ENCODE peak calls at places on chromosomes 2 and 18, in five cellular contexts. One of them, this sample, is unnamed.

GRCh38 chr2:197804758-197805597 is 585 bp downstream of the PLCL1 start:
- DNase-seq in GM23338: peak; percentile 57
- DNase-seq in activated CD8-positive, alpha-beta T cell treated with anti-CD3 and anti-CD28 coated beads for 36 hours: peak; percentile 47
- DNase-seq in fibroblast of mammary gland: no peak
- DNase-seq in colonic mucosa: peak; percentile 29
- DNase-seq in this sample: peak; percentile 64

GRCh38 chr18:29892960-29893558 is 1149.5 kb downstream of the DSC3 start:
- DNase-seq in GM23338: peak; percentile 39
- DNase-seq in activated CD8-positive, alpha-beta T cell treated with anti-CD3 and anti-CD28 coated beads for 36 hours: no peak
- DNase-seq in fibroblast of mammary gland: peak; percentile 17
- DNase-seq in colonic mucosa: no peak
- DNase-seq in this sample: no peak

GRCh38 chr18:46596119-46596518 is 60.9 kb downstream of the LOXHD1 start:
- DNase-seq in GM23338: no peak
- DNase-seq in activated CD8-positive, alpha-beta T cell treated with anti-CD3 and anti-CD28 coated beads for 36 hours: no peak
- DNase-seq in fibroblast of mammary gland: no peak
- DNase-seq in colonic mucosa: no peak
- DNase-seq in this sample: no peak

GRCh38 chr2:41504532-41504931 is 543.3 kb upstream of the PKDCC start:
- DNase-seq in GM23338: no peak
- DNase-seq in activated CD8-positive, alpha-beta T cell treated with anti-CD3 and anti-CD28 coated beads for 36 hours: no peak
- DNase-seq in fibroblast of mammary gland: no peak
- DNase-seq in colonic mucosa: no peak
- DNase-seq in this sample: no peak

GRCh38 chr2:26606847-26607190 is 34.3 kb downstream of the CIB4 start:
- DNase-seq in GM23338: no peak
- DNase-seq in activated CD8-positive, alpha-beta T cell treated with anti-CD3 and anti-CD28 coated beads for 36 hours: no peak
- DNase-seq in fibroblast of mammary gland: no peak
- DNase-seq in colonic mucosa: no peak
- DNase-seq in this sample: peak; percentile 60

GRCh38 chr2:221102896-221103688 is 469.0 kb downstream of the EPHA4 start:
- DNase-seq in GM23338: no peak
- DNase-seq in activated CD8-positive, alpha-beta T cell treated with anti-CD3 and anti-CD28 coated beads for 36 hours: no peak
- DNase-seq in fibroblast of mammary gland: no peak
- DNase-seq in colonic mucosa: no peak
- DNase-seq in this sample: no peak

GRCh38 chr18:49137585-49137984 is 186.8 kb upstream of the SMAD7 start:
- DNase-seq in GM23338: no peak
- DNase-seq in activated CD8-positive, alpha-beta T cell treated with anti-CD3 and anti-CD28 coated beads for 36 hours: no peak
- DNase-seq in fibroblast of mammary gland: no peak
- DNase-seq in colonic mucosa: no peak
- DNase-seq in this sample: no peak

GRCh38 chr2:237156131-237156856 is 70.6 kb downstream of the COPS8 start:
- DNase-seq in GM23338: no peak
- DNase-seq in activated CD8-positive, alpha-beta T cell treated with anti-CD3 and anti-CD28 coated beads for 36 hours: peak; percentile 78
- DNase-seq in fibroblast of mammary gland: peak; percentile 96
- DNase-seq in colonic mucosa: no peak
- DNase-seq in this sample: no peak

GRCh38 chr2:144137705-144138428 is 382.1 kb downstream of the ZEB2 start:
- DNase-seq in GM23338: no peak
- DNase-seq in activated CD8-positive, alpha-beta T cell treated with anti-CD3 and anti-CD28 coated beads for 36 hours: no peak
- DNase-seq in fibroblast of mammary gland: peak; percentile 11
- DNase-seq in colonic mucosa: no peak
- DNase-seq in this sample: no peak

GRCh38 chr2:172664766-172665165 is 70.9 kb upstream of the RAPGEF4 start:
- DNase-seq in GM23338: no peak
- DNase-seq in activated CD8-positive, alpha-beta T cell treated with anti-CD3 and anti-CD28 coated beads for 36 hours: no peak
- DNase-seq in fibroblast of mammary gland: no peak
- DNase-seq in colonic mucosa: no peak
- DNase-seq in this sample: no peak

GRCh38 chr2:205148756-205149155 is 533.5 kb upstream of the NRP2 start:
- DNase-seq in GM23338: no peak
- DNase-seq in activated CD8-positive, alpha-beta T cell treated with anti-CD3 and anti-CD28 coated beads for 36 hours: no peak
- DNase-seq in fibroblast of mammary gland: peak; percentile 15
- DNase-seq in colonic mucosa: no peak
- DNase-seq in this sample: no peak

GRCh38 chr2:173355132-173355865 is 627 bp downstream of the CDCA7 start:
- DNase-seq in GM23338: peak; percentile 85
- DNase-seq in activated CD8-positive, alpha-beta T cell treated with anti-CD3 and anti-CD28 coated beads for 36 hours: peak; percentile 69
- DNase-seq in fibroblast of mammary gland: peak; percentile 58
- DNase-seq in colonic mucosa: peak; percentile 63
- DNase-seq in this sample: peak; percentile 56

GRCh38 chr18:61335737-61336555 is 2.7 kb downstream of the CDH20 start:
- DNase-seq in GM23338: no peak
- DNase-seq in activated CD8-positive, alpha-beta T cell treated with anti-CD3 and anti-CD28 coated beads for 36 hours: no peak
- DNase-seq in fibroblast of mammary gland: no peak
- DNase-seq in colonic mucosa: no peak
- DNase-seq in this sample: no peak

GRCh38 chr18:21391074-21391673 is 149.1 kb downstream of the GREB1L start:
- DNase-seq in GM23338: no peak
- DNase-seq in activated CD8-positive, alpha-beta T cell treated with anti-CD3 and anti-CD28 coated beads for 36 hours: no peak
- DNase-seq in fibroblast of mammary gland: peak; percentile 84
- DNase-seq in colonic mucosa: no peak
- DNase-seq in this sample: no peak

GRCh38 chr2:218368621-218369153 is 12.0 kb downstream of the CATIP start:
- DNase-seq in GM23338: peak; percentile 72
- DNase-seq in activated CD8-positive, alpha-beta T cell treated with anti-CD3 and anti-CD28 coated beads for 36 hours: no peak
- DNase-seq in fibroblast of mammary gland: peak; percentile 14
- DNase-seq in colonic mucosa: no peak
- DNase-seq in this sample: no peak

GRCh38 chr2:9983413-9984216 is 32.1 kb downstream of the GRHL1 start:
- DNase-seq in GM23338: no peak
- DNase-seq in activated CD8-positive, alpha-beta T cell treated with anti-CD3 and anti-CD28 coated beads for 36 hours: no peak
- DNase-seq in fibroblast of mammary gland: peak; percentile 68
- DNase-seq in colonic mucosa: no peak
- DNase-seq in this sample: no peak

GRCh38 chr2:7598402-7598801 is 681.2 kb downstream of the RNF144A start:
- DNase-seq in GM23338: no peak
- DNase-seq in activated CD8-positive, alpha-beta T cell treated with anti-CD3 and anti-CD28 coated beads for 36 hours: no peak
- DNase-seq in fibroblast of mammary gland: no peak
- DNase-seq in colonic mucosa: no peak
- DNase-seq in this sample: no peak

GRCh38 chr2:70498054-70498453 is 55.6 kb downstream of the TGFA start:
- DNase-seq in GM23338: peak; percentile 72
- DNase-seq in activated CD8-positive, alpha-beta T cell treated with anti-CD3 and anti-CD28 coated beads for 36 hours: no peak
- DNase-seq in fibroblast of mammary gland: no peak
- DNase-seq in colonic mucosa: no peak
- DNase-seq in this sample: no peak

GRCh38 chr2:83386559-83386958 is 1072.5 kb downstream of the SUCLG1 start:
- DNase-seq in GM23338: no peak
- DNase-seq in activated CD8-positive, alpha-beta T cell treated with anti-CD3 and anti-CD28 coated beads for 36 hours: no peak
- DNase-seq in fibroblast of mammary gland: no peak
- DNase-seq in colonic mucosa: no peak
- DNase-seq in this sample: no peak

GRCh38 chr2:224847961-224848850 is 132.0 kb upstream of the CCDC195 start:
- DNase-seq in GM23338: no peak
- DNase-seq in activated CD8-positive, alpha-beta T cell treated with anti-CD3 and anti-CD28 coated beads for 36 hours: no peak
- DNase-seq in fibroblast of mammary gland: peak; percentile 92
- DNase-seq in colonic mucosa: no peak
- DNase-seq in this sample: no peak

GRCh38 chr2:219441451-219442205 is 7.0 kb downstream of the SPEG start:
- DNase-seq in GM23338: peak; percentile 72
- DNase-seq in activated CD8-positive, alpha-beta T cell treated with anti-CD3 and anti-CD28 coated beads for 36 hours: peak; percentile 51
- DNase-seq in fibroblast of mammary gland: peak; percentile 26
- DNase-seq in colonic mucosa: no peak
- DNase-seq in this sample: peak; percentile 65

GRCh38 chr2:214410918-214411554 is at the start of gene VWC2L:
- DNase-seq in GM23338: peak; percentile 93
- DNase-seq in activated CD8-positive, alpha-beta T cell treated with anti-CD3 and anti-CD28 coated beads for 36 hours: peak; percentile 55
- DNase-seq in fibroblast of mammary gland: peak; percentile 65
- DNase-seq in colonic mucosa: peak; percentile 46
- DNase-seq in this sample: peak; percentile 52

GRCh38 chr2:183063083-183063482 is 15.5 kb upstream of the DUSP19 start:
- DNase-seq in GM23338: no peak
- DNase-seq in activated CD8-positive, alpha-beta T cell treated with anti-CD3 and anti-CD28 coated beads for 36 hours: no peak
- DNase-seq in fibroblast of mammary gland: peak; percentile 80
- DNase-seq in colonic mucosa: no peak
- DNase-seq in this sample: no peak

GRCh38 chr2:134258684-134259408 is 5.0 kb downstream of the MGAT5 start:
- DNase-seq in GM23338: no peak
- DNase-seq in activated CD8-positive, alpha-beta T cell treated with anti-CD3 and anti-CD28 coated beads for 36 hours: peak; percentile 75
- DNase-seq in fibroblast of mammary gland: no peak
- DNase-seq in colonic mucosa: no peak
- DNase-seq in this sample: no peak

GRCh38 chr2:178873912-178874311 is 66.7 kb upstream of the TTN start:
- DNase-seq in GM23338: no peak
- DNase-seq in activated CD8-positive, alpha-beta T cell treated with anti-CD3 and anti-CD28 coated beads for 36 hours: no peak
- DNase-seq in fibroblast of mammary gland: no peak
- DNase-seq in colonic mucosa: no peak
- DNase-seq in this sample: no peak

GRCh38 chr2:26692814-26693286 is 328 bp downstream of the KCNK3 start:
- DNase-seq in GM23338: peak; percentile 79
- DNase-seq in activated CD8-positive, alpha-beta T cell treated with anti-CD3 and anti-CD28 coated beads for 36 hours: peak; percentile 8
- DNase-seq in fibroblast of mammary gland: peak; percentile 3
- DNase-seq in colonic mucosa: no peak
- DNase-seq in this sample: peak; percentile 71

GRCh38 chr2:96637385-96638143 is 548 bp downstream of the KANSL3 start:
- DNase-seq in GM23338: peak; percentile 86
- DNase-seq in activated CD8-positive, alpha-beta T cell treated with anti-CD3 and anti-CD28 coated beads for 36 hours: peak; percentile 84
- DNase-seq in fibroblast of mammary gland: peak; percentile 89
- DNase-seq in colonic mucosa: peak; percentile 89
- DNase-seq in this sample: peak; percentile 76

GRCh38 chr18:59604877-59605276 is 92.3 kb downstream of the CCBE1 start:
- DNase-seq in GM23338: no peak
- DNase-seq in activated CD8-positive, alpha-beta T cell treated with anti-CD3 and anti-CD28 coated beads for 36 hours: no peak
- DNase-seq in fibroblast of mammary gland: peak; percentile 34
- DNase-seq in colonic mucosa: no peak
- DNase-seq in this sample: no peak

GRCh38 chr18:21243041-21243431 is 1.0 kb downstream of the GREB1L start:
- DNase-seq in GM23338: peak; percentile 40
- DNase-seq in activated CD8-positive, alpha-beta T cell treated with anti-CD3 and anti-CD28 coated beads for 36 hours: no peak
- DNase-seq in fibroblast of mammary gland: peak; percentile 21
- DNase-seq in colonic mucosa: no peak
- DNase-seq in this sample: peak; percentile 32

GRCh38 chr18:75208836-75209128 is 157 bp downstream of the PTGR3 start:
- DNase-seq in GM23338: no peak
- DNase-seq in activated CD8-positive, alpha-beta T cell treated with anti-CD3 and anti-CD28 coated beads for 36 hours: no peak
- DNase-seq in fibroblast of mammary gland: no peak
- DNase-seq in colonic mucosa: no peak
- DNase-seq in this sample: no peak

GRCh38 chr18:75207298-75208054 is 1.5 kb downstream of the PTGR3 start:
- DNase-seq in GM23338: no peak
- DNase-seq in activated CD8-positive, alpha-beta T cell treated with anti-CD3 and anti-CD28 coated beads for 36 hours: no peak
- DNase-seq in fibroblast of mammary gland: peak; percentile 81
- DNase-seq in colonic mucosa: no peak
- DNase-seq in this sample: no peak

GRCh38 chr18:75209129-75209951 is at the start of gene PTGR3:
- DNase-seq in GM23338: peak; percentile 84
- DNase-seq in activated CD8-positive, alpha-beta T cell treated with anti-CD3 and anti-CD28 coated beads for 36 hours: peak; percentile 89
- DNase-seq in fibroblast of mammary gland: peak; percentile 85
- DNase-seq in colonic mucosa: peak; percentile 88
- DNase-seq in this sample: peak; percentile 76

GRCh38 chr18:75206637-75207297 is 2.2 kb downstream of the PTGR3 start:
- DNase-seq in GM23338: peak; percentile 46
- DNase-seq in activated CD8-positive, alpha-beta T cell treated with anti-CD3 and anti-CD28 coated beads for 36 hours: no peak
- DNase-seq in fibroblast of mammary gland: no peak
- DNase-seq in colonic mucosa: no peak
- DNase-seq in this sample: no peak

DNA sequence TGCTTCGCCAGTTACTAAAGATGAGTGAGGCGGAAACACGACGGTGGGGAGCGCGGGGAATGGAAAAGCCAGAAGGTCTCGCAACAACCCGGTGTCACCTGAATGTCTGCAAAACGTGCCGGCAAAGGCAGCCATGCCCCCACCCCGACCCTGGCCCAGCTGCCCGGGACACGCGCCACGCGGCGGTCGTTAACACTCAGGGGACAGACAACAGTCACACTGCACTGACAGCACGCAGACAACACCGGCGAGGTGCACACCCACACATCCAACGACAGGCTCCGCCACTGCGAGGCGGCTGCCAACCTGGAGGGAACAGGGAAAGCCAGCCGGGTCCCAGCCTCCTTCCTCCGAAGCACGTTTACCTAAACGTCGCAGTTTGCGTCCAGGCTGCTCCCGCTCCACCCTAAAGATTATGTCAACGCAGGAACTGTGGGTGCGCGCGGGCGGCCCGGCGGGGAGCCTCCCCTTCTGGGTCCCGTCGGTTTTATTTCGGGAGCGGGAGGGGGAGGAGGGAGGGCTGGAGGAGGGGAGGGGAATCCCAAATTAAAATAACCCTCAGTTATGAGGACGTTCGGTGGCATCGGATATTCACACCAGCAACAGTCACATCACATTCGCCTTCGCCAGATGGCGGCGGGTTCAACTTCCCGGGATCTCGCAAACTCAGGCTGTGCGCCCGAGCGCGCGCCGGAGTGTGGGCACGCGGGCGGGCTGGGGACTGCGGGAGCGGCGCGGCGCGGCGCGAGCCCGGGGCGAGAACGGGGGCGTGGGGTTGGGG is 694 bp downstream of the PTGR3 start:
- DNase-seq in GM23338: peak; percentile 58
- DNase-seq in activated CD8-positive, alpha-beta T cell treated with anti-CD3 and anti-CD28 coated beads for 36 hours: peak; percentile 57
- DNase-seq in fibroblast of mammary gland: peak; percentile 52
- DNase-seq in colonic mucosa: peak; percentile 75
- DNase-seq in this sample: peak; percentile 63
- TF ChIP-seq CTCF in GM23338: no peak
- TF ChIP-seq CTCF in activated CD8-positive, alpha-beta T cell treated with anti-CD3 and anti-CD28 coated beads for 36 hours: no peak
- TF ChIP-seq CTCF in fibroblast of mammary gland: no peak
- TF ChIP-seq CTCF in colonic mucosa: no peak
- TF ChIP-seq CTCF in this sample: no peak

GRCh38 chr2:85647823-85648526 is 20.0 kb downstream of the SFTPB start:
- DNase-seq in GM23338: no peak
- DNase-seq in activated CD8-positive, alpha-beta T cell treated with anti-CD3 and anti-CD28 coated beads for 36 hours: no peak
- DNase-seq in fibroblast of mammary gland: no peak
- DNase-seq in colonic mucosa: no peak
- DNase-seq in this sample: no peak

GRCh38 chr2:85651097-85651496 is 16.9 kb downstream of the SFTPB start:
- DNase-seq in GM23338: no peak
- DNase-seq in activated CD8-positive, alpha-beta T cell treated with anti-CD3 and anti-CD28 coated beads for 36 hours: no peak
- DNase-seq in fibroblast of mammary gland: no peak
- DNase-seq in colonic mucosa: no peak
- DNase-seq in this sample: no peak

GRCh38 chr2:85649201-85650190 is 18.5 kb downstream of the SFTPB start:
- DNase-seq in GM23338: no peak
- DNase-seq in activated CD8-positive, alpha-beta T cell treated with anti-CD3 and anti-CD28 coated beads for 36 hours: no peak
- DNase-seq in fibroblast of mammary gland: peak; percentile 60
- DNase-seq in colonic mucosa: no peak
- DNase-seq in this sample: no peak

GRCh38 chr2:85650456-85650855 is 17.5 kb downstream of the SFTPB start:
- DNase-seq in GM23338: no peak
- DNase-seq in activated CD8-positive, alpha-beta T cell treated with anti-CD3 and anti-CD28 coated beads for 36 hours: no peak
- DNase-seq in fibroblast of mammary gland: no peak
- DNase-seq in colonic mucosa: no peak
- DNase-seq in this sample: no peak

GRCh38 chr2:85648619-85649018 is 19.4 kb downstream of the SFTPB start:
- DNase-seq in GM23338: peak; percentile 42
- DNase-seq in activated CD8-positive, alpha-beta T cell treated with anti-CD3 and anti-CD28 coated beads for 36 hours: peak; percentile 30
- DNase-seq in fibroblast of mammary gland: peak; percentile 74
- DNase-seq in colonic mucosa: no peak
- DNase-seq in this sample: no peak
- TF ChIP-seq CTCF in GM23338: peak; percentile 37
- TF ChIP-seq CTCF in activated CD8-positive, alpha-beta T cell treated with anti-CD3 and anti-CD28 coated beads for 36 hours: peak; percentile 26
- TF ChIP-seq CTCF in fibroblast of mammary gland: peak; percentile 73
- TF ChIP-seq CTCF in colonic mucosa: no peak
- TF ChIP-seq CTCF in this sample: peak; percentile 58

GRCh38 chr2:103284750-103285149 is 522.9 kb downstream of the TMEM182 start:
- DNase-seq in GM23338: peak; percentile 32
- DNase-seq in activated CD8-positive, alpha-beta T cell treated with anti-CD3 and anti-CD28 coated beads for 36 hours: no peak
- DNase-seq in fibroblast of mammary gland: no peak
- DNase-seq in colonic mucosa: no peak
- DNase-seq in this sample: no peak
- TF ChIP-seq CTCF in GM23338: peak; percentile 35
- TF ChIP-seq CTCF in activated CD8-positive, alpha-beta T cell treated with anti-CD3 and anti-CD28 coated beads for 36 hours: no peak
- TF ChIP-seq CTCF in fibroblast of mammary gland: no peak
- TF ChIP-seq CTCF in colonic mucosa: no peak
- TF ChIP-seq CTCF in this sample: no peak

GRCh38 chr18:8654482-8655451 is 45.5 kb downstream of the RAB12 start:
- DNase-seq in GM23338: peak; percentile 36
- DNase-seq in activated CD8-positive, alpha-beta T cell treated with anti-CD3 and anti-CD28 coated beads for 36 hours: no peak
- DNase-seq in fibroblast of mammary gland: peak; percentile 36
- DNase-seq in colonic mucosa: no peak
- DNase-seq in this sample: no peak
- TF ChIP-seq CTCF in GM23338: peak; percentile 59
- TF ChIP-seq CTCF in activated CD8-positive, alpha-beta T cell treated with anti-CD3 and anti-CD28 coated beads for 36 hours: peak; percentile 88
- TF ChIP-seq CTCF in fibroblast of mammary gland: peak; percentile 69
- TF ChIP-seq CTCF in colonic mucosa: peak; percentile 65
- TF ChIP-seq CTCF in this sample: peak; percentile 95

This sample was measured in glutamatergic neuron.